ENCODE peak calls at places on chromosomes 13 and 19, in four cellular contexts. T is left ventricle myocardium inferior, W is small intestine, K is breast epithelium. B is an unnamed sample. For H3K4me1, the result is how much of the 10 kb centered on the place peaks cover.

GRCh38 chr13:23558675-23559536 is 11.3 kb upstream of the TNFRSF19 start:
- DNase-seq in K (no peak), W (no peak), T (peak), B (no peak)

GRCh38 chr19:54183431-54183830 is 5.9 kb downstream of the MBOAT7 start:
- DNase-seq in T (no peak), W (no peak), K (no peak), B (no peak)

GRCh38 chr13:38657191-38657590 is 29.7 kb upstream of the FREM2 start:
- DNase-seq in W (no peak), T (no peak), K (no peak), B (no peak)

GRCh38 chr13:43036386-43037220 is 13.2 kb downstream of the DNAJC15 start:
- DNase-seq in T (peak), W (no peak), K (no peak), B (no peak)

GRCh38 chr13:79385694-79386093 is 20.4 kb downstream of the RBM26 start:
- DNase-seq in W (no peak), K (no peak), T (no peak), B (no peak)

GRCh38 chr13:20461860-20462532 is 63.7 kb downstream of the CRYL1 start:
- DNase-seq in W (no peak), K (no peak), T (peak), B (no peak)

GRCh38 chr13:22107549-22107948 is 436.7 kb downstream of the FGF9 start:
- DNase-seq in W (no peak), K (no peak), T (no peak), B (no peak)

GRCh38 chr13:50626031-50626643 is 217.4 kb downstream of the DLEU7 start:
- DNase-seq in K (no peak), W (no peak), T (no peak), B (no peak)

GRCh38 chr19:41175825-41176734 is 16.9 kb upstream of the CYP2S1 start:
- DNase-seq in T (peak), W (peak), K (no peak), B (no peak)

GRCh38 chr13:86591862-86592261 is 792.6 kb upstream of the SLITRK6 start:
- DNase-seq in K (no peak), W (no peak), T (no peak), B (no peak)

GRCh38 chr19:17706750-17707181 is 12.5 kb upstream of the MAP1S start:
- DNase-seq in K (no peak), W (no peak), T (no peak), B (no peak)

GRCh38 chr13:41565221-41565620 is 107.9 kb downstream of the RGCC start:
- DNase-seq in W (no peak), T (no peak), K (no peak), B (no peak)

GRCh38 chr13:104773775-104774174 is 1707.6 kb upstream of the SLC10A2 start:
- DNase-seq in K (no peak), W (peak), T (no peak), B (no peak)

GRCh38 chr19:36008336-36008978 is at the start of gene SYNE4:
- DNase-seq in W (peak), T (no peak), K (peak), B (no peak)

GRCh38 chr13:45482571-45483173 is 17.9 kb downstream of the COG3 start:
- DNase-seq in W (no peak), T (no peak), K (no peak), B (no peak)

GRCh38 chr13:90951663-90952062 is 395.8 kb upstream of the MIR17HG start:
- DNase-seq in W (no peak), T (no peak), K (no peak), B (no peak)

GRCh38 chr13:98784666-98785065 is 32.2 kb upstream of the SLC15A1 start:
- DNase-seq in K (no peak), W (peak), T (no peak), B (no peak)

GRCh38 chr19:2273356-2274184 is 8.4 kb downstream of the PEAK3 start:
- DNase-seq in T (peak), W (peak), K (peak), B (no peak)
- H3K4me1 ChIP-seq in T (half or more), W (under half), K (under half), B (half or more)

GRCh38 chr13:28494537-28494860 is 429 bp downstream of the FLT1 start:
- DNase-seq in T (no peak), W (no peak), K (no peak), B (no peak)
- H3K27ac ChIP-seq in T (peak), W (no peak), K (peak), B (peak)

GRCh38 chr19:2250765-2251576 is 1.8 kb downstream of the AMH start:
- DNase-seq in K (no peak), W (no peak), T (no peak), B (no peak)
- H3K4me1 ChIP-seq in K (under half), W (under half), T (half or more), B (half or more)

DNA sequence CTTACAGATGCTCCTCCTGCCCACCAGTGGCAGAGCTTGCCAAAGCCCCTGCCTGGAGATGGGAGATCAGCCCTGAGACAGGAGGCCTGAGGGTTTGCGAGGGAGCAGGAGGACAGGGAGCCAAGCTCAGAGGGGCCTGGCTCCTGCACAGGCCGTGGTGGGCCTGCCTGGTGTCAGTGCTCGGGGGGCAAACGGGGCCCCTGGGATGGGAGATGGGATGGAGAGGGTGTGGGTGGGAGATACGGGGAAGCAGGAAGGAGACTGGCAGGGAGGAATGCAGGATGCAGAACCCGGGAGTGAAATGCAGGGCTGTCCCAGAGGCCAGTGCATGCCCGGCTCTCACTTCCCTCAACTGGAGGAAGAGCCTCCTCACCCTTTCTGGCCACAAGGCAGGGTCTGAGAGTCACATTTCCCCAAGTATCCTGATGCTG is 19.9 kb downstream of the ELAVL1 start:
- DNase-seq in K (no peak), W (no peak), T (no peak), B (no peak)
- H3K27ac ChIP-seq in K (peak), W (no peak), T (no peak), B (no peak)

DNA sequence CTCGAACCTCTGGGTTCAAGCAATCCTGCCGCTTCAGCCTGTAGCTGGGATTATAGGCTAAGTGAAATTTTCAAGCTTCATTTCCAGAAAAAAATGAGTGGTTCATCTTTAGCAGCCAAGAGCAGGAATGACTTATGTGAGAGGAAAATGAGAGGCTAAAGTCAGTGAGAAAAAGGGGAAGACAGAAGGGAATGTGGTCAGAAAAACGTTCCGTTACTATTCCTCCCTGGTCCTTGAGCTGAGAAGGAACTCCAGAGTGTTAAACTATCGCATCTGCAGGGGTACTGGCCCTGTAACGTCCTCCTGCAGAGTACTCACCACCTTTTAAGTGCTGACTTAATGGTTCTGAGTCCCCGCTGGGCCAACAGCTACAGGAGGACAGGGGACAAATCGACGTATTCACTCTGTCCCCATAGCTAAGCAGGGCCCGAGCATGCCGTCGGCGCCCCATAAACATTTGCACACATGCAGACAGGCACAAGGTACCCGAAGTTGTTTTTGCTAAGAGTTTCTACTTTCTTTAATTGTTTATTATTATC is 88.1 kb downstream of the FLT1 start:
- DNase-seq in W (no peak), K (no peak), T (no peak), B (no peak)
- H3K4me1 ChIP-seq in W (under half), K (under half), T (half or more), B (under half)